ENCODE peak calls at places on chromosomes 12 and 14, in four cellular contexts. One of them, this sample, is unnamed.

GRCh38 chr12:103771466-103771865 is 69.6 kb downstream of the NT5DC3 start:
- DNase-seq in ovary: peak
- DNase-seq in lower lobe of right lung: no peak
- DNase-seq in K562: peak
- DNase-seq in this sample: peak

GRCh38 chr14:72736348-72736747 is 157.6 kb downstream of the DPF3 start:
- DNase-seq in ovary: no peak
- DNase-seq in lower lobe of right lung: no peak
- DNase-seq in K562: peak
- DNase-seq in this sample: no peak

GRCh38 chr14:86543531-86543930 is 1013.6 kb downstream of the FLRT2 start:
- DNase-seq in ovary: no peak
- DNase-seq in lower lobe of right lung: no peak
- DNase-seq in K562: no peak
- DNase-seq in this sample: no peak

GRCh38 chr14:53306267-53306721 is 153.2 kb upstream of the DDHD1 start:
- DNase-seq in ovary: peak
- DNase-seq in lower lobe of right lung: no peak
- DNase-seq in K562: peak
- DNase-seq in this sample: peak

GRCh38 chr12:131604146-131604844 is 106.6 kb upstream of the SFSWAP start:
- DNase-seq in ovary: no peak
- DNase-seq in lower lobe of right lung: no peak
- DNase-seq in K562: no peak
- DNase-seq in this sample: no peak

GRCh38 chr12:3332190-3332589 is 158.8 kb upstream of the PRMT8 start:
- DNase-seq in ovary: no peak
- DNase-seq in lower lobe of right lung: no peak
- DNase-seq in K562: no peak
- DNase-seq in this sample: no peak

GRCh38 chr14:87073880-87074570 is 919.0 kb downstream of the GALC start:
- DNase-seq in ovary: no peak
- DNase-seq in lower lobe of right lung: no peak
- DNase-seq in K562: no peak
- DNase-seq in this sample: no peak

GRCh38 chr12:11767029-11767724 is 117.7 kb downstream of the ETV6 start:
- DNase-seq in ovary: no peak
- DNase-seq in lower lobe of right lung: no peak
- DNase-seq in K562: no peak
- DNase-seq in this sample: no peak

GRCh38 chr14:53148612-53149202 is 4.4 kb downstream of the DDHD1 start:
- DNase-seq in ovary: no peak
- DNase-seq in lower lobe of right lung: no peak
- DNase-seq in K562: no peak
- DNase-seq in this sample: no peak

GRCh38 chr12:74689071-74689655 is 151.5 kb downstream of the ATXN7L3B start:
- DNase-seq in ovary: no peak
- DNase-seq in lower lobe of right lung: no peak
- DNase-seq in K562: no peak
- DNase-seq in this sample: no peak

GRCh38 chr12:116091579-116091978 is 185.9 kb downstream of the MED13L start:
- DNase-seq in ovary: no peak
- DNase-seq in lower lobe of right lung: no peak
- DNase-seq in K562: no peak
- DNase-seq in this sample: no peak

DNA sequence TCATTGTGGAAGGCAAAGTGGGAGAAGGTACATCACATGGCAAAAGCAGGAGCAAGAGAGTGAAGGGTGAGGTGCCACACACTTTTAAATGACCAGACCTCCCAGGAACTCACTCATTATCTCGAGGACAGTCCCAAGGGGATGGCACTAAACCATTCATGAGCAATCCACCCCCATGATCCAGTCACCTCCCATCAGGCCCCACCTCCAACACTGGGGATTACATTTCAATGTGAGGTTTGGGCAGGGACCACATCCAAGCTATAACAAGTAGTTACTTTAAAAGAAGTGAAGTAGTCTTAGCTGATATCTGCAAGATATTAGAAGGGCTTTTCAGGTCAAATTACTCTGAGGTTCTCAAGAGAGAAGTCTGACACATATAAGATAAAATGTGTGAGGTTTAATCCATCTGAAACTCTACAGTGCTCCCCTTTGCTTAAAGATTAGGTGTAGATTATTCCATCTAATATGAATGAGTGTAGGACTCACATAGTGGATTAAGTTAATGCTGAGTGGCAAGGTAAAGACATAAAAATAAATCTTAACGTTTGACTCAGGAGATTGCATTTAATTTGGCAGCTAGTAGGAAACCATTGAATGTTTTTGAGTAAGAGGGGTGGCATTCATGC is 130.8 kb downstream of the TMX1 start:
- DNase-seq in ovary: no peak
- DNase-seq in lower lobe of right lung: no peak
- DNase-seq in K562: no peak
- DNase-seq in this sample: no peak
- TF ChIP-seq CTCF in ovary: no peak
- TF ChIP-seq CTCF in lower lobe of right lung: no peak
- TF ChIP-seq CTCF in K562: no peak
- TF ChIP-seq CTCF in this sample: no peak

DNA sequence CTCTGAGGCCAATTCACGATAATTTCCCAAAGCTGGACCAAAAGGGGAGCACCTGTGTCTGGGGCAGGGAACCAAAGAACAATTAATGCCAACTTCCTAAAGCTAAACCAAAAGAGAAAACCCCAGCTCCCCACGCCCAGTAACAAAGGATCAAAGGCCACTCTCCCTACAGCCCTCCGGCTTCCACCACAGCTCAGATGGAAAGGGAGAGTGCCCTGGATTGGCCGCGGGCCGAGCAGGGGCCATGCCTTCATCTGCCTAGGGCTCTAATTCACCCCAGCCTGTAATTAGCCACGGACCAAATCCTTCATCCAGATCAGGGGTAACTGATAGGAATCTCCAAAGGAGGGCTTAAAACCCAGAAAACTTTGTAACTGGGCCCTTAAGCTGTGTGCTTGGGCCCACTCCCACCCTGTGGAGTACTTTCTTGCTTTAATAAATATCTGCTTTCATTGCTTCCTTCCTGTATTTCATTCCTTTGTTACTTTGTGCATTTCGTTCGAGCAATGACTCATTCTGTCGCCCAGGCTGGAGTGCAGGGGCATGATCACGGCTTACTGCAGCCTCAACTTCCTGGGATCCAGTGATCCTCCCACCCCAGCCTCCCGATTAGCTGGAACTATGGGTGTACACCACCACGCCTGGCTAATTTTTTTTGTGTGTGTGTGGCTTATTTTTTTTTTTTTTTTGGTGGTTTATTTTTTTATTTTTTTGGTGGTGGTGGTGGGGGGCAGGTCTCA is 65.5 kb upstream of the PPP4R3A start:
- DNase-seq in ovary: no peak
- DNase-seq in lower lobe of right lung: no peak
- DNase-seq in K562: no peak
- DNase-seq in this sample: no peak
- TF ChIP-seq CTCF in ovary: no peak
- TF ChIP-seq CTCF in lower lobe of right lung: no peak
- TF ChIP-seq CTCF in K562: no peak
- TF ChIP-seq CTCF in this sample: no peak

DNA sequence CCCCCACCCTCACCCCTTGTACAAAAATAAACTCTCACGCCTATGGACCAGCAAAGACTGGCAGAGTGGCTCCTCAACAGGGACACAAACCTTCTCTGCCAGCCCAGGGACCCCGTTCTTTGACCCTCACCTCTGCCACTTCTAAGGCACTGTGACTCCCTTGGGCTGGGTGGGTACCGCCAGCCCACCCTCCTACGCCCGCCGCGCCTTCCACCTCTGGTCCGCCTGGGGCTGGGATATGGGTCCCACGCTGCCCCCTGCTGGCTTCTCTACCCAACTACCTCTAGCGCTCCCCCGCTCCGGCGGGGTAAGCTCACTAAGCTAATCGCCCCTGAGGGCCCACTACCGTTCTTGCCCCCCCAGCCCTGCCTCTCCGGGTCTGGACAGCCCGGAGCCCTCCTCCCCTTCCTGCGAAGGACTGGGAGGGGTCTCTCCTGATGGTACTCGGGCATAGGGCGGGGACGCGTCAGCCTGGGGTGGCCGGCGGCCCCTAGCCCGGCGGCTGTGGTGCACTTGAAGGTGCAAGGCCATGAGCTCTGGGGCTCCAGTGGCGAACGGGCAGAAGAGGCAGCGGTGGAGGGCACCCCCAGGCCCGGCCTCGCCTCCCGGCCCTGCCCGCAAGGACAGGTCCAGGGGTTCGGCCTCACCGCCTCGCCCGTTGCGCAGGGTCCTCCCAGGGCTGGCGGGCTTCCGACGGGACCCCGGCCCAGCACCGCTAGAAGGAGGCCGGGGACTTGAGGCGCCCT is 8.1 kb downstream of the ZNF219 start:
- DNase-seq in ovary: no peak
- DNase-seq in lower lobe of right lung: peak
- DNase-seq in K562: peak
- DNase-seq in this sample: peak
- TF ChIP-seq CTCF in ovary: peak
- TF ChIP-seq CTCF in lower lobe of right lung: peak
- TF ChIP-seq CTCF in K562: peak
- TF ChIP-seq CTCF in this sample: peak

GRCh38 chr14:61321385-61322010 is at the start of gene PRKCH:
- DNase-seq in ovary: peak
- DNase-seq in lower lobe of right lung: peak
- DNase-seq in K562: peak
- DNase-seq in this sample: peak
- TF ChIP-seq CTCF in ovary: no peak
- TF ChIP-seq CTCF in lower lobe of right lung: peak
- TF ChIP-seq CTCF in K562: peak
- TF ChIP-seq CTCF in this sample: no peak

DNA sequence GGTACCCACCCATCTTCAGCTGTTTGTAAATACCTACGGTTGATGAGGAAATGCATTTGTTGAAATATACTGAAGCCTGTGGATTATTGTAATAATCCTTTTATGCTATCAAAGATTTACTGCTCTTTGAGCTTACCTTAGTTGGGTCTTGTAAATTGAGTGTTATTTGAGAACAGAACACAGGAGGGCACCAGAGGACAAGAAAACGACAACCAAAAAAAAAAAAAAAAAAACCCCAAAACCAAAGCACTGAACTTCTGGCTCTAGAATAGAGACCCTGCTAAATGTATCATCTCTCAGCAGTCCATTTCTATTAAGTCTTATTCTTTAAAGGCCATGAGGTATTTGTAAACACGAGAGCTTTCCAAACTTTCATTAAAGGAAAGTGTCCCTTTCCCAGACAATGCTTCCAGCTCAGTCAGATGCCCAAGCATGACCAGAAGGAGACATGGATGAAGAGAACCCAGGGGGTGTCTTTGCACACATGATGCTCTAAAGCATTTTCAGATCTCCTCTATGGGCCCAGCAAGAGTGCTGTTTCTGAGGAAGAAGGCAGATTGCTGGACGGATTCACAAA is 763.9 kb downstream of the NRXN3 start:
- DNase-seq in ovary: no peak
- DNase-seq in lower lobe of right lung: no peak
- DNase-seq in K562: peak
- DNase-seq in this sample: peak
- TF ChIP-seq CTCF in ovary: no peak
- TF ChIP-seq CTCF in lower lobe of right lung: peak
- TF ChIP-seq CTCF in K562: peak
- TF ChIP-seq CTCF in this sample: peak

DNA sequence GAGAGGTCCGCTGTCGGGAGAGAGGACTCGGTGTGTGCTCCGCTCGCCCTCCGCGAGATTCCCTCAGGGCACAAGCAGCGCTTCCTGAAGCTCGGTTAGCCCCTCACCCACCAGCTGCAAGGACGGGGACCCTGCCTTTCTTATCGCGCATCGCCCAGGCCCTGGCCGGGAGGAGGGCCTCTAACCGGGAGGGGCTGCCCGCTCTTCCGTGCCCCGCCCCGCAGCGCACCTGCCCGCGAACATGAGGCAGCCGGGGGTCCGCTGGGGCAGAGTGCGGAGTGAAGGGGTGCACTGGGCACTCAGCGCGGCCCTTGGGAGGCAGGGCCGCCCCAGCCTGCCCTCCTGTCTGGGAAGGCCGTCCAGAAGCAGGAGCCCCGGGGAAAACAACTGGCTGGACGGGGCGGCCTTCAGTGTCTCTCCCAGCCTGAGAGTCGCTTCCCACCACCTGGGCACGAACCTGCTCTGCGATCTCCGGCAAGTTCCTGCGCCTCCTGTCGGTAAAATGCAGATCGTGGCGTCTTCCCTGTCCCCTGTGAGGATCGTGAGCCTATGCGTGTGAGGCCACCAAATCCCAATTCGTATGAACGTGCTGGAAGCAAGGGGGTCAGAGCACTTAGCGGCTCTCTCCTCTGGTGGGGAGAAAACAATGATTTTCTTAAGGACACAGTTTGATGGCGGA is 28.0 kb upstream of the ADIPOR2 start:
- DNase-seq in ovary: peak
- DNase-seq in lower lobe of right lung: peak
- DNase-seq in K562: peak
- DNase-seq in this sample: peak
- TF ChIP-seq CTCF in ovary: no peak
- TF ChIP-seq CTCF in lower lobe of right lung: peak
- TF ChIP-seq CTCF in K562: peak
- TF ChIP-seq CTCF in this sample: peak

GRCh38 chr12:15931590-15932053 is 20.5 kb downstream of the DERA start:
- DNase-seq in ovary: no peak
- DNase-seq in lower lobe of right lung: no peak
- DNase-seq in K562: no peak
- DNase-seq in this sample: no peak
- TF ChIP-seq CTCF in ovary: no peak
- TF ChIP-seq CTCF in lower lobe of right lung: no peak
- TF ChIP-seq CTCF in K562: no peak
- TF ChIP-seq CTCF in this sample: no peak